ENCODE peak calls at places on chromosomes 11 and 22, in ten cellular contexts. P, M, X, S, G, C, O, A, H and Q are unnamed samples.

GRCh38 chr11:111935331-111936044 is 1.7 kb upstream of the DIXDC1 start:
- DNase-seq in P (no peak), C (peak; percentile 52), G (no peak), S (no peak), M (no peak), H (no peak), A (no peak), X (no peak), O (no peak), Q (no peak)

GRCh38 chr11:129770993-129771392 is 44.7 kb upstream of the TMEM45B start:
- DNase-seq in O (no peak), P (no peak), H (no peak), A (no peak), M (no peak), X (no peak), S (no peak), C (no peak), G (no peak), Q (no peak)

GRCh38 chr22:41902016-41902415 is 12.9 kb downstream of the SHISA8 start:
- DNase-seq in S (no peak), M (no peak), O (no peak), X (no peak), G (no peak), P (no peak), C (no peak), A (no peak), H (no peak), Q (no peak)

GRCh38 chr11:22431074-22431473 is 92.9 kb downstream of the SLC17A6 start:
- DNase-seq in M (no peak), X (no peak), O (no peak), A (no peak), H (no peak), P (no peak), G (no peak), S (no peak), C (no peak), Q (no peak)

GRCh38 chr11:75200531-75200930 is 40.0 kb upstream of the TPBGL start:
- DNase-seq in P (no peak), X (no peak), M (no peak), A (no peak), O (no peak), C (no peak), S (no peak), H (no peak), G (no peak), Q (no peak)

GRCh38 chr22:31538815-31539214 is 42.5 kb downstream of the SFI1 start:
- DNase-seq in M (no peak), X (no peak), H (no peak), C (no peak), O (no peak), A (no peak), G (no peak), P (no peak), S (no peak), Q (no peak)

GRCh38 chr11:76698321-76699043 is 27.9 kb upstream of the LRRC32 start:
- DNase-seq in A (no peak), G (no peak), M (no peak), X (no peak), O (no peak), H (no peak), S (no peak), P (no peak), C (no peak), Q (peak; percentile 43)

GRCh38 chr11:111762981-111763643 is 3.1 kb downstream of the PPP2R1B start:
- DNase-seq in X (no peak), C (peak; percentile 35), H (no peak), A (no peak), G (no peak), S (no peak), P (no peak), M (no peak), O (no peak), Q (no peak)

GRCh38 chr22:41974691-41975290 is 5.5 kb downstream of the SEPTIN3 start:
- DNase-seq in A (no peak), O (no peak), X (no peak), P (no peak), C (no peak), H (no peak), G (peak; percentile 21), S (no peak), M (no peak), Q (no peak)

GRCh38 chr11:45905095-45905494 is 2.0 kb downstream of the FREY1 start:
- DNase-seq in S (no peak), G (no peak), O (no peak), P (no peak), C (no peak), M (no peak), X (no peak), H (no peak), A (no peak), Q (no peak)

GRCh38 chr11:77026236-77026635 is 8.0 kb upstream of the B3GNT6 start:
- DNase-seq in M (no peak), X (no peak), G (no peak), O (no peak), A (no peak), P (no peak), H (no peak), C (no peak), S (no peak), Q (no peak)

GRCh38 chr22:49093192-49093880 is 734.3 kb downstream of the BRD1 start:
- DNase-seq in S (no peak), P (no peak), O (no peak), M (no peak), A (no peak), C (no peak), X (no peak), G (no peak), H (no peak), Q (no peak)

DNA sequence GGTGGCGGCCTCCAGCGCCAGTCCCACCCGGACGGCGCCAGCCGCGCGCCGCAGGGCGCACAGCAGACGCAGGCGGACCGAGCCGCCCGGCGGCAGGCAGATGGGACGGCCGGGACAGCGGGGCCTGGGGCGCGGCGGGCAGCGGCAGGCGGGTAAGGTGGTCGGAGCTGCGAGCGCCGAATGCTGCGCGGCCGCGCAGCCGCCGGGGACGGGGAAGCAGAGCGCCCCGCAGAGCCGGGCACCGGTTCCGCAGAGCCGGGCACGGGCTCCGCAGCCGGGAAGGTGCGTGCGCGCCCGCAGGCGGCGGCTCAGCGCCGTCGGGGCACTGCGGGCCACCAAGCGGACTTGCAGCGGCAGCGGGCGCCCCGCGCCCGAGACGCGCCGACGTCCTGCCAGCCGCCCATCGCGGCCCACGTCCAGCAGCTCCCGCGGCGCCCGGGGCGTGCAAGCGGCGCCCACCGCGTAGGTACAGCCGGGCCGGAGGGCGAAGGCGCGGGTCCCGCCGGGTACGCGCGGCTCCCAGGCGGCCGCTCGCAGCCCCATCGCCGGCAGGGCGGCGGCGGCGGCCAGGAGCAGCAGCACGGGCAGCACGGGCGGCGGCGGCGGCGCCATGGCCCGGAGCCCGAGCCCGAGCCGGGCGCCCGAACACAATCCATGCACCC is 730 bp downstream of the CELSR1 start:
- DNase-seq in C (no peak), S (no peak), M (peak; percentile 12), H (no peak), P (no peak), O (no peak), X (peak; percentile 51), G (no peak), A (no peak), Q (no peak)
- H3K4me3 ChIP-seq in C (no peak overlapping the region), S (peak overlapping the region; percentile 49), M (peak overlapping the region; percentile 70), H (no peak overlapping the region), P (peak overlapping the region; percentile 48), O (peak overlapping the region; percentile 30), X (peak overlapping the region; percentile 90), G (peak overlapping the region; percentile 48), A (no peak overlapping the region), Q (peak overlapping the region; percentile 50)

GRCh38 chr22:37259540-37260029 is 15.5 kb upstream of the RAC2 start:
- DNase-seq in A (peak; percentile 46), H (no peak), M (no peak), X (peak; percentile 68), S (no peak), P (peak; percentile 47), C (peak; percentile 72), G (peak; percentile 40), O (no peak), Q (no peak)
- H3K4me3 ChIP-seq in A (peak overlapping the region; percentile 15), H (no peak overlapping the region), M (no peak overlapping the region), X (no peak overlapping the region), S (no peak overlapping the region), P (no peak overlapping the region), C (peak overlapping the region; percentile 48), G (no peak overlapping the region), O (no peak overlapping the region), Q (no peak overlapping the region)

DNA sequence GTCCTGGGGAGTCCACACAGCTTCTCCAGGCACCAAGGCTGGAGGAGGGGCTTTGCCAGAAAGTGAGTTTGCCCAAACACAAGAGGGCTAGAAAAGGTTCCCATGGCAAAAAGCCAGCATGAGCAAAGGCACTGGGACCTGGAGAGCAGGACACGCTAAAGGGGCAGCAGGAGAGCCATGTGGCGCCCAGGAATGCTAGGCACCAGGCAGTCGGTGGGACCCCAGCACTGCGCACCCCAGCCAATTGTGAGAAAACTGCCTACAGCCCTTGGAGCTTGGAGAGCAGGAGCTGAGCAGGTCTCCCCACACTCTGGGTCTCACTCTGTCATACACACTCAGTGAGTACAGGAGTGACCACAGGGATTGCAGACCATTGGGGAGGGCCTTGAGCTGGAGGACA is 5.2 kb upstream of the RAB1B start:
- DNase-seq in M (no peak), H (no peak), G (no peak), S (no peak), P (no peak), O (no peak), A (no peak), X (no peak), C (no peak), Q (no peak)
- H3K4me3 ChIP-seq in M (no peak overlapping the region), H (no peak overlapping the region), G (no peak overlapping the region), S (no peak overlapping the region), P (no peak overlapping the region), O (no peak overlapping the region), A (no peak overlapping the region), X (no peak overlapping the region), C (no peak overlapping the region), Q (no peak overlapping the region)

GRCh38 chr11:67022341-67022933 is 497 bp upstream of the SYT12 start:
- DNase-seq in P (peak; percentile 63), S (no peak), G (peak; percentile 89), X (no peak), C (peak; percentile 20), H (peak; percentile 66), M (no peak), O (no peak), A (no peak), Q (no peak)
- H3K4me3 ChIP-seq in P (peak overlapping the region; percentile 42), S (peak overlapping the region; percentile 50), G (peak overlapping the region; percentile 46), X (peak overlapping the region; percentile 51), C (peak overlapping the region; percentile 63), H (no peak overlapping the region), M (peak overlapping the region; percentile 64), O (no peak overlapping the region), A (peak overlapping the region; percentile 43), Q (peak overlapping the region; percentile 29)